ENCODE peak calls at places on chromosomes 6 and 20, in four cellular contexts. C, X, L and Q are unnamed samples.

GRCh38 chr6:13474360-13474759 is 13.0 kb downstream of the GFOD1 start:
- DNase-seq in L (no peak), X (no peak), C (no peak), Q (no peak)

GRCh38 chr6:94254689-94255088 is 835.3 kb upstream of the EPHA7 start:
- DNase-seq in C (no peak), L (no peak), X (no peak), Q (peak; percentile 34)

GRCh38 chr20:21100590-21101452 is 5.3 kb downstream of the LINC00237 start:
- DNase-seq in L (no peak), X (peak; percentile 60), C (peak; percentile 79), Q (peak; percentile 75)

GRCh38 chr6:36224918-36225461 is 28.4 kb downstream of the BRPF3 start:
- DNase-seq in L (no peak), C (no peak), X (no peak), Q (no peak)

GRCh38 chr6:144696610-144697376 is 411.7 kb downstream of the UTRN start:
- DNase-seq in C (no peak), L (no peak), X (no peak), Q (no peak)

GRCh38 chr6:78749326-78749725 is 118.0 kb upstream of the IRAK1BP1 start:
- DNase-seq in L (no peak), X (no peak), C (no peak), Q (no peak)

GRCh38 chr20:25471020-25471419 is 63.5 kb downstream of the GINS1 start:
- DNase-seq in C (no peak), X (no peak), L (no peak), Q (no peak)

GRCh38 chr6:91340998-91341397 is 754.1 kb upstream of the MAP3K7 start:
- DNase-seq in L (no peak), X (no peak), C (no peak), Q (no peak)

GRCh38 chr6:15626878-15627683 is 35.7 kb downstream of the DTNBP1 start:
- DNase-seq in L (no peak), X (no peak), C (no peak), Q (no peak)

GRCh38 chr20:1830240-1830639 is 65.0 kb upstream of the SIRPA start:
- DNase-seq in C (no peak), X (no peak), L (peak; percentile 97), Q (peak; percentile 45)

GRCh38 chr6:35378281-35378680 is 35.9 kb downstream of the PPARD start:
- DNase-seq in C (no peak), X (no peak), L (no peak), Q (no peak)

GRCh38 chr6:157528931-157529653 is 148.1 kb downstream of the ZDHHC14 start:
- DNase-seq in C (no peak), L (no peak), X (no peak), Q (no peak)

DNA sequence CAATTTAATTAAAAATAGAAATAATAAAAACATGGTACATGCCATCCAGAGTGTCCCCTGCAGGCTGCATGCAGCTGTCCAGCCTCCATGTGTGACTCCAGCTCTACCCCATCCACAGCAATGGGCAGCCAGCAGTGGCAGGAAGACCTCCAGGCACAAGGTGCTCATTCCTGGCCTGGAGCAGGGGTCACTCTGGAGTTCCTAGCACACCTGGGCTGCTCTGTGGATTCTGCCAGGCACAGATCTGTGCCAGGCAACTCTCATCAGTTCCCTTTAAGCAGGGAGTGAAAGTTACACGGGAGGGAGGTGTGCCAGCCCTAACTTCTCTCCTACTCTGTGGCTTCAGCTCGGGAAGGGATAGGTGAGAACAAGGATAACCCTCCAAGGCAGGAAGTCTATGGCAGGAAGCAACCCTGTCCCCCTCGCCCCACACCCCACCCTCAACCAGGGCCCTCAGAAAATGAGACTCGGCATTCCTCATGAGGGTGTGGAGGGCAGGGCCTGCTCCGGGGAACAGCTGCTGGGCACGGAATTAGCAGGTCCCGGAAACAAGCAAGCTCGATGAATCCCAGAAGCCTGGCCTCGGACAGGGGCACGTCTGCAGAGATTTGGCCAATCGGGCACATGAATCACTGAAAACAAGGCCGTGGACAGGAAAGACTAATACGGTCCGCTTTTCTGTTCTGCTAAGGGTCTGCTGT is 10.0 kb downstream of the JPH2 start:
- DNase-seq in L (no peak), C (no peak), X (no peak), Q (peak; percentile 65)
- H3K79me2 ChIP-seq in L (peaks cover 4% of the 10 kb centered on the region), C (no peaks in the 10 kb centered on the region), X (no peaks in the 10 kb centered on the region), Q (peaks cover 2% of the 10 kb centered on the region)

GRCh38 chr6:170243791-170244291 is 47.0 kb downstream of the DLL1 start:
- DNase-seq in L (no peak), X (no peak), C (no peak), Q (no peak)
- H2BK5ac ChIP-seq in L (no peak overlapping the region), X (no peak overlapping the region), C (no peak overlapping the region), Q (no peak overlapping the region)

GRCh38 chr20:57208198-57208597 is 58.2 kb downstream of the BMP7 start:
- DNase-seq in C (no peak), L (no peak), X (no peak), Q (no peak)
- H3K79me2 ChIP-seq in C (no peaks in the 10 kb centered on the region), L (peaks cover 3% of the 10 kb centered on the region), X (no peaks in the 10 kb centered on the region), Q (no peaks in the 10 kb centered on the region)

DNA sequence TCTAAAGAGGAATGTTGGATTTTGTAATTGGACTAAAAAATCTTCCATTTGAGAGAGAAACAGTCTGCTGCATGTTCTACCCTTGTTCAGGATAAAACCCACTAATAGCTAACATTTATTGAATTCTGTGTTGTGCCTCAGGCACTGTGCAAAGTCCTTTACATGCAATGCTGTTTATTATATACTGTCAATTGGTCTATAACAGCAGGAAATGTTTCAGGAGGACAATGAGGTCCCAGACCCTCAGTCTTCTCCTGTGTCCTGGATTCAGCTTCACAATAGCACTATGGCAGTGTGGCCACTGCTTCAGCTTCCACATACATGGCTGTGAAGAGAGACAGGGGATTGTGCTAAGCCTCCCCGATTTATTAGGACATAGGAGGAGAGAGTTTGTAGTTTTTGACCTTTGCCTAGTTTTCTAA is 11.0 kb downstream of the PTPN1 start:
- DNase-seq in X (no peak), L (no peak), C (no peak), Q (no peak)
- H2BK5ac ChIP-seq in X (no peak overlapping the region), L (no peak overlapping the region), C (no peak overlapping the region), Q (no peak overlapping the region)

GRCh38 chr6:149699150-149699549 is 18.8 kb downstream of the LATS1 start:
- DNase-seq in X (no peak), C (no peak), L (no peak), Q (no peak)
- H3K79me2 ChIP-seq in X (no peaks in the 10 kb centered on the region), C (peaks cover 11% of the 10 kb centered on the region), L (no peaks in the 10 kb centered on the region), Q (peaks cover 24% of the 10 kb centered on the region)

GRCh38 chr6:26339612-26340011 is 25.4 kb upstream of the BTN3A2 start:
- DNase-seq in C (no peak), X (no peak), L (no peak), Q (no peak)

GRCh38 chr6:26338810-26339209 is 26.2 kb upstream of the BTN3A2 start:
- DNase-seq in L (no peak), C (no peak), X (no peak), Q (no peak)

GRCh38 chr6:26333458-26334297 is 31.3 kb upstream of the BTN3A2 start:
- DNase-seq in X (no peak), C (no peak), L (no peak), Q (no peak)

GRCh38 chr6:26335631-26336323 is 29.2 kb upstream of the BTN3A2 start:
- DNase-seq in L (no peak), C (no peak), X (no peak), Q (no peak)

DNA sequence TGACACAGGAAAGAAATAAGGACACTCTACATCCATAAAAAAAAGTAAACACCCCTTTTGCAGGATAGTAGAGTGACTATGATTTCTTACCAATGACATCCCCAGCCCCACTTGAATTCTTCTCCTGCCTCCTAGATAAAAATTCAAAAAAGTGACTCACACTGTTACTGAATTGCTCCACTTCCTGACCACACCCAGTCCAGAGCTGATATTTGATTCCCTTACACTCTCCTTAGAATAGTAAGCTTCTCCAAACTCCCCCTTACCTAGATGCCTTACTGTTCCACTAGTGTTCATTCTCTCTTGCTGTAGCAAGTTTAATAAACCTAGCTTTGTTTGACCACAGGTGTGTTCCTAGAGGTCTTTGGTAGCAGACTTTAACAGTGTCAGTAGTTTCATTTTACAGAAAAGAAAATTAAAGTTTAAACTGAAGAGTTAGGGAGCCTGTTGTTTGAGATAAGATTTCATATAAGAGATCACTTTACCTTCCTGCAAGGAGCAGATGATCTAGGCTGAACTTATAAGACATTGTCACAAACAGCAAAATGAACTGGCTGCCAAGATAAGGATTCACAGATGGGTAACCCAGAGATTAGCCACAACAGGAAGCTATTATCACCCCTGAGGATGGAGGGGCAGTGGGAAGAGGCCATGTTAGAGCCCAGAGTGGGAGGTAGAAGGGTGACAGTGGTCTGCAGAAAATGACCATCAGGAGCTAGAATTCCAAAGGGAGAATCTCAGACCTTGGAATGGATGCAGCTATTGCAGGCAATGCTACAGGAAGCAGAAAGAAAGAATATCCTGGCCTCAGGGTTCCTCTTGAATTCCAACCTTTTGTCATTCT is 28.4 kb upstream of the BTN3A2 start:
- DNase-seq in X (no peak), C (no peak), L (no peak), Q (peak; percentile 80)
- H2BK5ac ChIP-seq in X (no peak overlapping the region), C (no peak overlapping the region), L (no peak overlapping the region), Q (no peak overlapping the region)

GRCh38 chr20:32400476-32400875 is 42.3 kb downstream of the ASXL1 start:
- DNase-seq in L (no peak), X (no peak), C (no peak), Q (no peak)
- H3K79me2 ChIP-seq in L (peaks cover 2% of the 10 kb centered on the region), X (no peaks in the 10 kb centered on the region), C (no peaks in the 10 kb centered on the region), Q (no peaks in the 10 kb centered on the region)

GRCh38 chr6:105402981-105403935 is at the start of gene PREP:
- DNase-seq in X (no peak), C (peak; percentile 80), L (peak; percentile 88), Q (peak; percentile 89)
- H2BK5ac ChIP-seq in X (peak within 1 kb of the TSS; percentile 60), C (no peak within 1 kb of the TSS), L (peak within 1 kb of the TSS; percentile 49), Q (peak within 1 kb of the TSS; percentile 27)